ENCODE peak calls at places on chromosomes 7 and 10, in six cellular contexts. J, E, A, K, L and B are unnamed samples.

GRCh38 chr7:151829707-151830106 is 47.2 kb downstream of the PRKAG2 start:
- DNase-seq in J (no peak), E (no peak), A (peak; percentile 39), K (no peak), L (no peak), B (no peak)

GRCh38 chr7:20440472-20441105 is 109.9 kb downstream of the ITGB8 start:
- DNase-seq in J (peak; percentile 29), E (peak; percentile 81), A (peak; percentile 63), K (peak; percentile 4), L (no peak), B (peak; percentile 86)

GRCh38 chr10:110501142-110501937 is 3.6 kb downstream of the DUSP5 start:
- DNase-seq in J (peak; percentile 88), E (peak; percentile 62), A (peak; percentile 65), K (peak; percentile 59), L (peak; percentile 82), B (no peak)

GRCh38 chr7:122652851-122653250 is 46.1 kb downstream of the RNF133 start:
- DNase-seq in J (no peak), E (no peak), A (no peak), K (no peak), L (no peak), B (no peak)

GRCh38 chr7:78141533-78142281 is 343.1 kb downstream of the PHTF2 start:
- DNase-seq in J (no peak), E (no peak), A (no peak), K (no peak), L (no peak), B (no peak)

GRCh38 chr7:118080947-118081346 is 103.0 kb upstream of the LSM8 start:
- DNase-seq in J (peak; percentile 69), E (peak; percentile 17), A (peak; percentile 81), K (no peak), L (peak; percentile 52), B (peak; percentile 5)

GRCh38 chr10:73814896-73815718 is 3.7 kb upstream of the NDST2 start:
- DNase-seq in J (peak; percentile 48), E (peak; percentile 42), A (peak; percentile 80), K (no peak), L (no peak), B (no peak)

GRCh38 chr7:155169498-155170065 is 99.5 kb downstream of the HTR5A start:
- DNase-seq in J (no peak), E (no peak), A (no peak), K (no peak), L (no peak), B (no peak)

GRCh38 chr10:134743-135600 is at the start of gene ZMYND11:
- DNase-seq in J (no peak), E (peak; percentile 53), A (peak; percentile 83), K (no peak), L (no peak), B (peak; percentile 68)

GRCh38 chr10:76492026-76492425 is 1060.6 kb downstream of the LRMDA start:
- DNase-seq in J (no peak), E (no peak), A (no peak), K (no peak), L (no peak), B (no peak)

GRCh38 chr10:69883256-69883655 is 81.5 kb downstream of the COL13A1 start:
- DNase-seq in J (no peak), E (no peak), A (no peak), K (peak; percentile 47), L (no peak), B (no peak)

GRCh38 chr10:60148266-60148840 is 241.3 kb downstream of the ANK3 start:
- DNase-seq in J (no peak), E (no peak), A (no peak), K (no peak), L (no peak), B (no peak)

GRCh38 chr10:70918851-70919530 is 30.6 kb upstream of the PCBD1 start:
- DNase-seq in J (no peak), E (no peak), A (peak; percentile 33), K (no peak), L (no peak), B (no peak)

GRCh38 chr10:4662576-4663161 is 163.3 kb upstream of the AKR1E2 start:
- DNase-seq in J (no peak), E (no peak), A (no peak), K (no peak), L (no peak), B (no peak)

GRCh38 chr10:14449293-14449815 is 118.6 kb upstream of the FRMD4A start:
- DNase-seq in J (no peak), E (no peak), A (no peak), K (no peak), L (no peak), B (no peak)

GRCh38 chr10:21530168-21530567 is 3.9 kb upstream of the MLLT10 start:
- DNase-seq in J (no peak), E (no peak), A (no peak), K (no peak), L (no peak), B (no peak)

GRCh38 chr7:107939472-107940145 is 48.6 kb downstream of the DLD start:
- DNase-seq in J (no peak), E (no peak), A (no peak), K (no peak), L (no peak), B (no peak)

GRCh38 chr10:58266826-58267712 is 625 bp downstream of the IPMK start:
- DNase-seq in J (no peak), E (peak; percentile 41), A (peak; percentile 23), K (peak; percentile 20), L (no peak), B (peak; percentile 66)

GRCh38 chr10:69901623-69902505 is 100.2 kb downstream of the COL13A1 start:
- DNase-seq in J (peak; percentile 28), E (peak; percentile 77), A (peak; percentile 82), K (peak; percentile 50), L (no peak), B (peak; percentile 71)

GRCh38 chr7:33882040-33882800 is 23.1 kb upstream of the BMPER start:
- DNase-seq in J (no peak), E (no peak), A (no peak), K (no peak), L (no peak), B (no peak)

GRCh38 chr10:98258683-98259454 is 9.1 kb downstream of the LOXL4 start:
- DNase-seq in J (no peak), E (no peak), A (no peak), K (no peak), L (no peak), B (no peak)
- TF ChIP-seq ATF3 in J (no peak), E (no peak), A (no peak), K (no peak), L (no peak), B (no peak)

GRCh38 chr10:132616170-132616994 is 78.8 kb downstream of the INPP5A start:
- DNase-seq in J (no peak), E (no peak), A (no peak), K (no peak), L (no peak), B (no peak)
- TF ChIP-seq ATF3 in J (no peak), E (no peak), A (no peak), K (no peak), L (no peak), B (no peak)

DNA sequence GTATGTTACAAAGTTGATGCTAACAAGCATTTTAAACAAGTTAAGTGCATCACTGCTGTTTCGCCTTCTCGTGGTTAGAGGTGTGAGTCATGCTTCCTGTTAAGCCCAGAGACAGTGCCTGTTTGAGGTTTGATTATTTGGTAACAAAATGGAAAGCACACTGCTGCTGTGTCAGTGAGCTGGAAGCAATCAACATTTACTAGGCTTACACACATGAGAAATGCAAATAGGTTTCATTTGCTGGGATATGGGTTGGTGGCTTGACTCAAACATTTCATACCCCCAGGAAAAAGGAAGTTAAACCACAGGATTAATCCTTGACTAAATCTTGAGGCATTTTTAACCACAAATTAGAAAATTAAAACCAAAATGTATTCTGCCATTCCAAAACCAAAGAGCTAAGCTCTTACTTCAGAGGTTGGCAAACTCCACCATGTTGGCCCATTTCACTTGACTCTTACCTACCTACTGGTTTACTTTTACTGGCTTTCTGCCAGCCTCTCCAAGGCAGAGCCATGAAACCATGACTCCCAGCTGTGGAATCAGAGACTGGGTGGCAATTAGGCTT is 139.2 kb downstream of the ETV1 start:
- DNase-seq in J (peak; percentile 62), E (no peak), A (peak; percentile 19), K (no peak), L (peak; percentile 9), B (no peak)
- TF ChIP-seq ATF3 in J (no peak), E (no peak), A (no peak), K (no peak), L (no peak), B (no peak)

GRCh38 chr7:90688826-90689225 is 92.7 kb downstream of the CDK14 start:
- DNase-seq in J (no peak), E (no peak), A (no peak), K (no peak), L (no peak), B (no peak)

GRCh38 chr7:90692947-90693346 is 96.8 kb downstream of the CDK14 start:
- DNase-seq in J (no peak), E (no peak), A (no peak), K (no peak), L (no peak), B (no peak)

GRCh38 chr7:90689256-90689655 is 93.1 kb downstream of the CDK14 start:
- DNase-seq in J (no peak), E (no peak), A (no peak), K (no peak), L (no peak), B (no peak)

GRCh38 chr7:90692396-90692795 is 96.3 kb downstream of the CDK14 start:
- DNase-seq in J (no peak), E (no peak), A (no peak), K (no peak), L (no peak), B (no peak)

DNA sequence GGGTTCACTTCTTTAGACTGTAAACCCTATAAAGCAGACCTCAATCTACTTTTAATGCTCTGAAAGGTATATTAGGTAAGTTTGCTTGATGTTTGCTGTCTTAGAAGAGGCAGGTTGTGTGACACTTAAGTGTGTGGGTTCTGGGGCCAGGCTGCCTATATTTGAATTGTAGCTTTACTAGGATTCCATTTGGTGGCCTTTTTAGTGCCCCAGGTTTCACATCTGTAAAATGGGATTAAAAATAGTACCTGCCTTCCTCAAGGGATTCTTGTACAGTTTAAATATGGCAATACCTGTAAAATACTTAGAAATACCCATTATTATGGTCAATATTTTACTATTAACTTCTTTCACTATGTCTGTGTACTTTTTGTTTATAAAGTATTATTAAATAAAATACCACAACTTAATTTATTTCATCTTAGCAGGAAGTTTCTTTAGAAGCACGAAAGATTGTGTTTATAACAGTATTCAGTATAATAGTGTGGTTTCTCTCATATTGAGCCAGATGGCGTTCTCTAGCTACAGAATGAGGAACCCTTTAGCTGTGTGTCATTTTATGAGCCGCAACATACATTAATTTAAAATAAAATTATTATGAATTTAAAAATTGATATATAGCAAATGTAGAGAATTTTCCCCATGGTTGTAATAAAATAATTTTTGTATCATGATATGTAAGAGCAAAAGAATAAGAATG is 94.2 kb downstream of the CDK14 start:
- DNase-seq in J (no peak), E (no peak), A (no peak), K (no peak), L (no peak), B (no peak)
- TF ChIP-seq ATF3 in J (no peak), E (no peak), A (no peak), K (no peak), L (no peak), B (no peak)